ENCODE peak calls at places on chromosome 6, in nine cellular contexts. S, Z, A, R, O, T, H, Q and V are unnamed samples.

GRCh38 chr6:73798592-73798991 is 102.6 kb downstream of the CD109 start:
- DNase-seq in S (peak), Z (peak), A (no peak), R (peak), O (no peak), T (no peak), H (no peak), Q (peak), V (peak)

GRCh38 chr6:111552241-111552744 is 53.4 kb downstream of the TRAF3IP2 start:
- DNase-seq in S (peak), Z (peak), A (no peak), R (peak), O (peak), T (no peak), H (peak), Q (peak), V (no peak)

GRCh38 chr6:73421534-73421933 is 26.9 kb downstream of the DDX43 start:
- DNase-seq in S (no peak), Z (no peak), A (no peak), R (no peak), O (no peak), T (no peak), H (no peak), Q (no peak), V (no peak)

GRCh38 chr6:154474636-154475428 is 35.7 kb downstream of the CNKSR3 start:
- DNase-seq in S (no peak), Z (no peak), A (no peak), R (peak), O (no peak), T (no peak), H (no peak), Q (no peak), V (no peak)

GRCh38 chr6:25883991-25884390 is 9.9 kb upstream of the SLC17A3 start:
- DNase-seq in S (no peak), Z (peak), A (no peak), R (no peak), O (no peak), T (no peak), H (peak), Q (no peak), V (no peak)

GRCh38 chr6:40997256-40997957 is 41.6 kb downstream of the UNC5CL start:
- DNase-seq in S (peak), Z (no peak), A (no peak), R (peak), O (no peak), T (no peak), H (peak), Q (no peak), V (no peak)

GRCh38 chr6:34341481-34341971 is 50.9 kb downstream of the NUDT3 start:
- DNase-seq in S (no peak), Z (no peak), A (no peak), R (no peak), O (no peak), T (no peak), H (no peak), Q (peak), V (no peak)

GRCh38 chr6:125124250-125124777 is 29.3 kb upstream of the TPD52L1 start:
- DNase-seq in S (no peak), Z (no peak), A (no peak), R (no peak), O (no peak), T (no peak), H (no peak), Q (no peak), V (no peak)

GRCh38 chr6:10412948-10413849 is 1.7 kb downstream of the TFAP2A start:
- DNase-seq in S (peak), Z (no peak), A (peak), R (no peak), O (no peak), T (no peak), H (no peak), Q (no peak), V (no peak)

GRCh38 chr6:46637145-46637544 is 15.5 kb downstream of the CYP39A1 start:
- DNase-seq in S (no peak), Z (no peak), A (no peak), R (no peak), O (no peak), T (no peak), H (no peak), Q (no peak), V (no peak)

GRCh38 chr6:113630365-113630737 is 226.8 kb upstream of the MARCKS start:
- DNase-seq in S (no peak), Z (no peak), A (no peak), R (peak), O (no peak), T (no peak), H (no peak), Q (no peak), V (no peak)

GRCh38 chr6:166780284-166780683 is 153.2 kb upstream of the RPS6KA2 start:
- DNase-seq in S (no peak), Z (no peak), A (no peak), R (no peak), O (no peak), T (no peak), H (no peak), Q (no peak), V (no peak)

GRCh38 chr6:4698901-4699659 is 77.1 kb upstream of the CDYL start:
- DNase-seq in S (no peak), Z (no peak), A (no peak), R (no peak), O (no peak), T (no peak), H (no peak), Q (no peak), V (no peak)

GRCh38 chr6:111564482-111564945 is 41.2 kb downstream of the TRAF3IP2 start:
- DNase-seq in S (no peak), Z (peak), A (no peak), R (no peak), O (peak), T (no peak), H (no peak), Q (no peak), V (no peak)

GRCh38 chr6:28633445-28634215 is 107.9 kb downstream of the GPX5 start:
- DNase-seq in S (peak), Z (no peak), A (no peak), R (no peak), O (peak), T (no peak), H (no peak), Q (no peak), V (no peak)

GRCh38 chr6:137341721-137342195 is 122.6 kb upstream of the IFNGR1 start:
- DNase-seq in S (peak), Z (peak), A (peak), R (no peak), O (peak), T (peak), H (peak), Q (no peak), V (peak)

GRCh38 chr6:97947841-97948240 is 664.8 kb upstream of the MMS22L start:
- DNase-seq in S (no peak), Z (no peak), A (no peak), R (peak), O (peak), T (no peak), H (peak), Q (no peak), V (no peak)

GRCh38 chr6:20771427-20771826 is 237.2 kb downstream of the CDKAL1 start:
- DNase-seq in S (peak), Z (no peak), A (no peak), R (no peak), O (no peak), T (no peak), H (no peak), Q (no peak), V (no peak)

GRCh38 chr6:27873101-27874030 is 38.8 kb downstream of the OR2B2 start:
- DNase-seq in S (peak), Z (peak), A (no peak), R (no peak), O (peak), T (peak), H (peak), Q (no peak), V (peak)

GRCh38 chr6:74068945-74069570 is 373.1 kb downstream of the CD109 start:
- DNase-seq in S (no peak), Z (peak), A (no peak), R (peak), O (no peak), T (no peak), H (no peak), Q (no peak), V (no peak)

GRCh38 chr6:26022737-26023136 is 60.1 kb downstream of the TRIM38 start:
- DNase-seq in S (no peak), Z (no peak), A (no peak), R (no peak), O (no peak), T (no peak), H (no peak), Q (no peak), V (no peak)

GRCh38 chr6:80454197-80454596 is 347.7 kb downstream of the BCKDHB start:
- DNase-seq in S (no peak), Z (no peak), A (peak), R (peak), O (no peak), T (no peak), H (no peak), Q (no peak), V (peak)

GRCh38 chr6:105733556-105734162 is 330.8 kb upstream of the PREP start:
- DNase-seq in S (peak), Z (no peak), A (peak), R (no peak), O (no peak), T (no peak), H (no peak), Q (no peak), V (no peak)

GRCh38 chr6:28747631-28748157 is 176.1 kb downstream of the TRIM27 start:
- DNase-seq in S (peak), Z (no peak), A (no peak), R (peak), O (peak), T (no peak), H (no peak), Q (no peak), V (no peak)

GRCh38 chr6:9766240-9766915 is 648.5 kb downstream of the TFAP2A start:
- DNase-seq in S (no peak), Z (no peak), A (no peak), R (peak), O (no peak), T (no peak), H (no peak), Q (no peak), V (peak)

GRCh38 chr6:10535198-10535597 is 14.0 kb downstream of the GCNT2 start:
- DNase-seq in S (no peak), Z (no peak), A (no peak), R (no peak), O (no peak), T (no peak), H (no peak), Q (no peak), V (no peak)

GRCh38 chr6:97412511-97412910 is 129.5 kb upstream of the MMS22L start:
- DNase-seq in S (no peak), Z (no peak), A (no peak), R (no peak), O (no peak), T (no peak), H (no peak), Q (no peak), V (no peak)

GRCh38 chr6:167140589-167141474 is 16.9 kb downstream of the GPR31 start:
- DNase-seq in S (peak), Z (no peak), A (no peak), R (no peak), O (no peak), T (no peak), H (no peak), Q (no peak), V (no peak)

DNA sequence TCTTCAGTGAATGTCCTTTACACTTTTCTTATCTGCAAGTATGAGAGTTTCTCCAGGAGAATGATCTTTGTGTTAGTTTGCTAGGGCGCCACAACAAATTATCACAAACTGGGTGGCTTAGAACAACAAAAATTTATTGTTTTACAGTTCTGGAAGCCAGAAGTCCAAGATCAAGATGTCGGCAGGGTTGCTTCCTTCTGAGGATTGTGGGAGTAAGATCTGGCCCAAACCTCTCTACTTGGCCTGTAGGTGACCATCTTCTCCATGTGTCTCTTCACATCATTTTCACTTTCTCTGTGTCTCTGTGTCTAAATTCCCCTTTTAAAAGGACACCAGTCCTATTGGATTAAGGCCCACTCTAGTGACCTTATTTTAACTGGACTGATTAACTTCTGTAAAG is 103.0 kb downstream of the ADTRP start:
- DNase-seq in S (no peak), Z (no peak), A (peak), R (no peak), O (no peak), T (no peak), H (no peak), Q (no peak), V (no peak)
- TF ChIP-seq CTCF in S (peak), Z (peak), A (peak), R (no peak), O (peak), T (no peak), H (no peak), Q (no peak), V (no peak)

GRCh38 chr6:132734694-132735236 is 20.9 kb upstream of the VNN1 start:
- DNase-seq in S (peak), Z (no peak), A (no peak), R (no peak), O (no peak), T (no peak), H (no peak), Q (no peak), V (no peak)
- TF ChIP-seq CTCF in S (peak), Z (no peak), A (no peak), R (peak), O (peak), T (no peak), H (no peak), Q (no peak), V (peak)

DNA sequence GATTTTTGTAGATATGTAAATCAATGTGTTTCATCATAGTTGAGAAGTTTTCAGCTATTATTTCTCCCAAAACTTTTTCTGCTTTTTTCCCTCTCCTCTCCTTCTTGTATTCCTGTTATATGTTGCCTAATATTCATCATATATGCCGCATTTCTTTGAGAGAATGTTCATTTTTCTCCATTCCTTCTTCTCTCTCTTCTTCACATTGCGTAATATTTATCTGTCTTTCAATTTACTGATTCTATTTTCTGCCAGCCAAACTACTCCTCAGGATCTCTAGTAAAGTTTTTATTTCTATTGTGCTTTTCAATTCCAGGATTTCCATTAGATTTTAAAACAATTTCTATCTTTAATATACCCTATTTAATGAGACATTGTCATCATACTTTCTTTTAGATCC is 896.8 kb downstream of the EPHA7 start:
- DNase-seq in S (no peak), Z (no peak), A (no peak), R (no peak), O (no peak), T (no peak), H (no peak), Q (no peak), V (no peak)
- TF ChIP-seq CTCF in S (no peak), Z (no peak), A (no peak), R (no peak), O (no peak), T (no peak), H (no peak), Q (no peak), V (no peak)

DNA sequence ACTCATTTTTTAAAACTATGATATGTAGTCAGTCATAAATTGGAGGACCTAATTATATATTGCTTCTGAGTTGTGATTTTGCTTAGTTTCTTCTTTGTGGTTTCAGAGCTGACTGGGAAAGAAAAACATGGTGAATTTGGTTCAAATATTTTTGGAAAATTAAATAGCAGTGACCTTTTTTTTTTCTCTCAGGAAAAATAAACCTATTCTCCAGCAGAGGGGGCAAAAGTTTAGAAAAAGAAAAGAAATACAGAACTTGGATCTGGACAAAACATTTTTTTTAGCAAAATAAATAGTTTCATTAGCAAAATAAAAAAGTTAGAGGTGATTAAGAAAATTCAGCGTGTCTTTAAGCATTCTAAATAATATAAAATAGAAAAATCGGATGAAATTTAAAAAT is 10.2 kb downstream of the COL10A1 start:
- DNase-seq in S (no peak), Z (no peak), A (no peak), R (no peak), O (no peak), T (no peak), H (no peak), Q (no peak), V (no peak)
- TF ChIP-seq CTCF in S (no peak), Z (no peak), A (peak), R (no peak), O (peak), T (no peak), H (no peak), Q (no peak), V (peak)

GRCh38 chr6:107488174-107488874 is 1.6 kb upstream of the SOBP start:
- DNase-seq in S (no peak), Z (no peak), A (no peak), R (no peak), O (no peak), T (no peak), H (no peak), Q (no peak), V (no peak)

GRCh38 chr6:107491059-107491609 is 1.2 kb downstream of the SOBP start:
- DNase-seq in S (peak), Z (peak), A (no peak), R (no peak), O (peak), T (no peak), H (peak), Q (peak), V (peak)

GRCh38 chr6:107490568-107491058 is 696 bp downstream of the SOBP start:
- DNase-seq in S (no peak), Z (no peak), A (no peak), R (no peak), O (no peak), T (no peak), H (peak), Q (peak), V (peak)

GRCh38 chr6:107488875-107489635 is 862 bp upstream of the SOBP start:
- DNase-seq in S (peak), Z (peak), A (no peak), R (no peak), O (peak), T (peak), H (peak), Q (peak), V (peak)

DNA sequence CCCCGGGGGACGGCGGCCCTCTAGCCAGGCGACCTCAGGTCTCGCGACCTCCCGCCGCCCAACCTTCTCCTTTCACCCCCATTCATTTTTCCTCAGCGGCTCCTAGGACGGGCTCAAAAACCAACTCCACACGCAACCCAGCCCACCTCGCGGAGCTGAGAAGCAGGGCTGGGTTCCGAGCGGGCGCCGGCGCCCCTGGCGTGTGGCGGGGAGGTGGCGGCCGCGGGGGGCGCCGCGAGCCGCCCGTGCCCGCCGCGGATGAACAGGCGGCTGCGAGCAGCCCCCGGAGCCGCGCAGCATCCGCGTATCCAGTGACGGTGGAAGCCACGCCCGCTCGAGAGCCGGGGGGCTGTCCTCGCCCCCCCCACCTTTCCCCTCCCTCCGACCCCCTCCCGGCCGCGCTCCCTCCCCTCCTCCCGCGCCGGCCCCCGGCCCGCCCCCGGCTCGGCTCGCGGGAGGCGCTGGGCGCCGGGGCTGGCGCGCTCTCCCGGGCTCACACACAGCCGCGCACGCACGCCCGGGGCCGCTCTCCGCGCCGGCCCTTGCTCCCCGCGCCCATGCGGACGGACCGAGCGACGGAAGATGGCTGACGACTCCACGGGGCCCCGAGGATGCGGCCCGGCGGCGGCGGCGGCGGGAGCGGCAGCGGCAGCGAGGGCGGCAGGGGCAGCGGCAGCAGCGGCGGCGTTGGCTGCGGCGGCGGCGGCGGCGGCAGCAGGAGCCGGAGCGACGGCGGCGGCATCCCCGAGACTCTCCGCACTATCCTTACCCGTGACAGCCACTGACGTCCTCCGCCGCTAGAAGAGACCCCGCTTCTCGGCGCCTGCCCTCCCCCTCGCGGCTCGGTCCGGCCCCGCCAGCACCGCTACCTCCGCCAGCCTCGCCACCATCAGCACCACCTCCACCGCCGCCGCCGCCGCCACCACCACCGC is at the start of gene SOBP:
- DNase-seq in S (peak), Z (peak), A (peak), R (no peak), O (peak), T (peak), H (peak), Q (peak), V (peak)
- TF ChIP-seq CTCF in S (no peak), Z (no peak), A (no peak), R (no peak), O (no peak), T (peak), H (peak), Q (no peak), V (no peak)

GRCh38 chr6:38115633-38116022 is 296.1 kb downstream of the ZFAND3 start:
- DNase-seq in S (no peak), Z (no peak), A (no peak), R (no peak), O (no peak), T (no peak), H (no peak), Q (no peak), V (no peak)

GRCh38 chr6:38117281-38117680 is 297.8 kb downstream of the ZFAND3 start:
- DNase-seq in S (no peak), Z (no peak), A (no peak), R (no peak), O (no peak), T (no peak), H (no peak), Q (no peak), V (no peak)

GRCh38 chr6:38113810-38114577 is 294.5 kb downstream of the ZFAND3 start:
- DNase-seq in S (no peak), Z (no peak), A (no peak), R (no peak), O (peak), T (no peak), H (no peak), Q (no peak), V (no peak)

GRCh38 chr6:38116248-38116647 is 296.7 kb downstream of the ZFAND3 start:
- DNase-seq in S (no peak), Z (no peak), A (no peak), R (no peak), O (no peak), T (no peak), H (no peak), Q (no peak), V (no peak)

GRCh38 chr6:38114976-38115632 is 295.6 kb downstream of the ZFAND3 start:
- DNase-seq in S (no peak), Z (no peak), A (no peak), R (no peak), O (no peak), T (no peak), H (no peak), Q (no peak), V (no peak)
- TF ChIP-seq CTCF in S (no peak), Z (no peak), A (no peak), R (no peak), O (no peak), T (no peak), H (no peak), Q (no peak), V (no peak)

DNA sequence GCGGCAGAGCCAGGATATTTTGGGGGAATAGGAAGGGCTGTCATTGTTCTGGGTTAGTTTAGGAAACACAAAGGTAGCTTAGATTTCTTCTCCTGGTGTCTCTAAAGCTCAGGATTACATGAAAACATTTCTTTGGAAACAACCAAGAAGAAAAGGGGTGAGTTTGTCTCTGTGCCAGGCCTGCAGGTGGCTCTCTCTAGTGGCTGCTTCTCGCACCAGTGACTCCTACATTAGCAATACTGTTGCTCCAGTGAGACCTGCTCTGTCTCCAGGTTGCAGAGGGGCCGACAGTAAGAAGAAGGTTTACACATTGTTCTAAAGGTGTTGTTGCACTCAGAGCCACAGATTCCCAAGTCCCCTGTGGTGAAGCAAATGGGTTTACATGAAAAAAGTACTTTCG is 104.6 kb upstream of the GLP1R start:
- DNase-seq in S (peak), Z (no peak), A (no peak), R (no peak), O (no peak), T (no peak), H (no peak), Q (no peak), V (no peak)
- TF ChIP-seq CTCF in S (peak), Z (no peak), A (no peak), R (peak), O (peak), T (no peak), H (no peak), Q (no peak), V (peak)